ENCODE peak calls at places on chromosomes 2 and 18, in five cellular contexts. B, E, K, H and N are unnamed samples.
A peak's percentile ranks its signal among the peaks of the same experiment; 100 is the strongest.

GRCh38 chr2:216294305-216294704 is 78.0 kb downstream of the MARCHF4 start:
- DNase-seq in K (no peak), B (no peak), H (no peak), E (no peak), N (no peak)

GRCh38 chr2:234454433-234454832 is 42.4 kb downstream of the ARL4C start:
- DNase-seq in K (no peak), E (no peak), B (no peak), H (no peak), N (no peak)

GRCh38 chr2:54680397-54681032 is 42.9 kb upstream of the EML6 start:
- DNase-seq in K (no peak), B (peak; percentile 77), H (no peak), E (no peak), N (no peak)

GRCh38 chr2:67771380-67771779 is 291.4 kb downstream of the C1D start:
- DNase-seq in B (no peak), E (no peak), K (no peak), H (no peak), N (no peak)

GRCh38 chr2:4895376-4895775 is 796.8 kb upstream of the SOX11 start:
- DNase-seq in E (no peak), H (no peak), B (no peak), K (no peak), N (no peak)

GRCh38 chr2:133566967-133567645 is 1.2 kb downstream of the NCKAP5 start:
- DNase-seq in H (no peak), K (no peak), B (no peak), E (no peak), N (no peak)

GRCh38 chr18:28584726-28585125 is 407.8 kb upstream of the CDH2 start:
- DNase-seq in E (peak; percentile 18), B (no peak), H (no peak), K (no peak), N (no peak)

GRCh38 chr2:197838036-197838435 is 33.6 kb downstream of the PLCL1 start:
- DNase-seq in K (no peak), B (peak; percentile 30), E (no peak), H (no peak), N (no peak)

GRCh38 chr2:189553689-189554088 is 26.9 kb downstream of the SLC40A1 start:
- DNase-seq in E (no peak), H (peak; percentile 72), K (no peak), B (no peak), N (no peak)

GRCh38 chr2:88006912-88007439 is 9.4 kb downstream of the RNU2-63P start:
- DNase-seq in E (no peak), H (no peak), B (no peak), K (no peak), N (no peak)

GRCh38 chr2:128622916-128623620 is 304.4 kb upstream of the HS6ST1 start:
- DNase-seq in K (no peak), H (no peak), B (no peak), E (no peak), N (no peak)

GRCh38 chr18:8480506-8481328 is 128.5 kb upstream of the RAB12 start:
- DNase-seq in H (peak; percentile 38), B (no peak), K (no peak), E (peak; percentile 24), N (peak; percentile 36)

GRCh38 chr2:109229094-109229675 is 100.2 kb downstream of the SH3RF3 start:
- DNase-seq in H (no peak), B (no peak), K (no peak), E (no peak), N (no peak)

GRCh38 chr18:10465157-10465990 is 10.9 kb downstream of the APCDD1 start:
- DNase-seq in K (no peak), E (no peak), H (no peak), B (no peak), N (no peak)

GRCh38 chr2:176827269-176827668 is 385.3 kb upstream of the HNRNPA3 start:
- DNase-seq in E (no peak), B (peak; percentile 7), H (no peak), K (no peak), N (no peak)

GRCh38 chr2:202084265-202084664 is 11.2 kb downstream of the KIAA2012 start:
- DNase-seq in H (no peak), K (no peak), E (no peak), B (no peak), N (no peak)

GRCh38 chr2:216538538-216538937 is 39.9 kb downstream of the RPL37A start:
- DNase-seq in H (no peak), K (no peak), E (no peak), B (no peak), N (no peak)

GRCh38 chr2:119028327-119029174 is 86.6 kb downstream of the MARCO start:
- DNase-seq in K (peak; percentile 52), B (no peak), H (peak; percentile 45), E (peak; percentile 48), N (peak; percentile 39)

GRCh38 chr2:66845307-66845706 is 410.4 kb downstream of the MEIS1 start:
- DNase-seq in E (no peak), K (no peak), B (no peak), H (no peak), N (no peak)

GRCh38 chr18:45521151-45521550 is 94.1 kb upstream of the SLC14A2 start:
- DNase-seq in H (no peak), K (no peak), E (no peak), B (no peak), N (no peak)

GRCh38 chr2:62409442-62409841 is 96.6 kb downstream of the TMEM17 start:
- DNase-seq in H (no peak), B (no peak), K (no peak), E (no peak), N (no peak)

GRCh38 chr2:85710687-85711577 is 16.8 kb downstream of the GNLY start:
- DNase-seq in E (no peak), K (no peak), H (no peak), B (no peak), N (no peak)
- TF ChIP-seq REST in E (no peak), K (no peak), H (no peak), B (no peak), N (no peak)

DNA sequence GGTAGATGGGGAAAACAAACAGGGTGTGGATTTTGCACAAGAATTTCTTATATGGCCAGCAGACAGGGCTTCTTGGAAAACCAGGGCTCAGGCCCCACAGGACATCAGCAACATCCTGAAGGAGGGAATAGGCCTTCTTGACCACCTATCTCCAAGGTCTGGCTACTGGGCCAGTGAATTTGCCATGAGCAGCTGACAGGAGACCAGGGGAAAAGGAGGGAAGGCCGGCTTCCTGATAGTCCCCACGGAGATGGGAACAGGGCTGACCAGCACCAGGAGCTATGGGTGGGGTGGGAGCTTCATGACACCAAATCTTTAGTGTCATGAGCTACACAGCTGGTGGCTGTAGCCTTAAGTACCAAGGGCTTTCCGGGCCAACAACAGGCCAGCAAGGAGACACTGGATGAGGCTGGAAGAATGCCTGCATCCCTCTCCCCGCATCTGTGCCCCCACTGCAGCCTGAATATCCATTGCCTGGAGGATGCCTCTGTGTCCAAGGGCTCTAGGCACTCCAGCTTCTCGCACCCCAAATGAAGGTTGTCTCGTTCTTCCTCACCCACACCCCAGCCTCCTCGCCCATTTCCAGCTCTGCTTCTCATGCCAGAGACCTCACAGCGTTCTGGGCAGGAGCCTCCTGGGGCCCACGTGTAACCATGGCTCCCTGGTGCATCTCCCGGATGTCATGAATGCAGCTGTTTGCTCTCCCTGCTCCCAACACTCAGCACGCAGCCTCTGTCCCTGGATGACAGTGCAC is 74.8 kb downstream of the EMX1 start:
- DNase-seq in B (no peak), K (no peak), H (no peak), E (no peak), N (no peak)
- TF ChIP-seq POLR2A in B (no peak), K (no peak), H (no peak), E (no peak), N (no peak)

DNA sequence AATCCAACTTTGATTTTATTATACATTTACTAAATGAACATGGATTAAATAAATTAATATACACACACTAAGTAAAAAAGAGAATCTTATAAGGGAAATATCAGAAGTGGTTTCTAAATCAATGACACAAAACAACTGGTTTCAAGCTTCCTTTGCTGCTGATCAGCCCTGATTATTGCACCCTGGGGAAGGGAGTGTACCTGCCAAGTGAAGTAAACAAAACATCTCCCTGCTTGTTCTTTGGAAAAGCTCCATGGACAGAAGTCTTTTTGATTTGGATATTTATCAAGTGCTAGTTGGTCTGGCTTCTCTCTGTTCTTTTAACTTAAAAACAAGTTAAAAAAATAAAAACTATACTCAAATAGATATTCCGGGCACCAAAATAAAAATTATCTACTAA is 190.1 kb downstream of the PDE11A start:
- DNase-seq in H (no peak), E (no peak), K (no peak), B (no peak), N (no peak)
- TF ChIP-seq REST in H (no peak), E (no peak), K (no peak), B (no peak), N (no peak)

GRCh38 chr2:100563407-100564247 is 834 bp downstream of the PDCL3 start:
- DNase-seq in K (peak; percentile 49), H (no peak), B (no peak), E (no peak), N (no peak)
- TF ChIP-seq POLR2A in K (peak; percentile 15), H (no peak), B (no peak), E (no peak), N (no peak)

GRCh38 chr2:186841940-186842339 is 7.0 kb downstream of the ZSWIM2 start:
- DNase-seq in K (no peak), E (no peak), H (no peak), B (no peak), N (no peak)
- TF ChIP-seq REST in K (no peak), E (no peak), H (no peak), B (no peak), N (no peak)

DNA sequence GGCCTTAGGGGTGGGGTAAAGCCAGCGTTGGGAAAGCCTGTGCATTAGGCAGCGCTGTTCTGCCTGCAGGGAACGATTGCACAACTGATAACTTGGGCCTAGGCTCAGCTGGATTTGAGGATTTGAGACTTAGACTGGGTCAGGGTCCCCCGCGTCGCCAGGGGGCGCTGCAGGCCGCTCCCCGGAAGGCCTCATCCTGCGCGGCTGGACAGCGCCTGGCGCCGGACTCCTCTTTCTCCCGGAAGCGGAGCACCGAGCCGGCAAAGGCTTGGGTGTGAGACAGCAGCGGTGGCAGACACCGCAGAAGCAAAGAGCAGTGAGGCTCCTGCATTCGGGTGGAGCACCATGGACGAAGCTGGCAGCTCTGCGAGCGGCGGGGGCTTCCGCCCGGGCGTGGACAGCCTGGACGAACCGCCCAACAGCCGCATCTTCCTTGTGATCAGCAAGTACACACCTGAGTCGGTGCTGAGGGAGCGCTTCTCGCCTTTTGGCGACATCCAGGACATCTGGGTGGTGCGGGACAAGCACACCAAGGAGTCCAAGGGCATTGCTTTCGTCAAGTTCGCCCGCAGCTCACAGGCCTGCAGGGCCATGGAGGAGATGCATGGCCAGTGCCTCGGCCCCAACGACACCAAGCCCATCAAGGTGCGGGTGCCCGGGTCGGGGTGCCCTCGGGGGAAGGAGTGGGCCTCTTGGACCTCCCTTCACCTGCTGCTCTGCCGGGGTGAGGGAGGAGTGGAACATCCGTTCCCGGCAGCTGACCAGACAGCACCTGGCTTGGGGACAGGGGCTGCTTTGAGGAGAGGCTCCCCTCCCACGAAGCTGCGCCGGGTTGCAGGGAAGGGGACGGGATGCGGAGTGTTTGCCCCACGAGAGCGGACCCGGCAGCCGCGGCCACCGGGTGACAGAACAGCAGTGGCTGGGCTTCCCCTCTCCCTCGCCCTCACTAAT is at the start of gene RBM45:
- DNase-seq in H (peak; percentile 92), E (peak; percentile 87), B (peak; percentile 60), K (peak; percentile 95), N (peak; percentile 94)
- TF ChIP-seq POLR2A in H (peak; percentile 97), E (peak; percentile 79), B (peak; percentile 96), K (peak; percentile 93), N (peak; percentile 94)

GRCh38 chr18:2147424-2147823 is 423.9 kb downstream of the METTL4 start:
- DNase-seq in K (no peak), H (no peak), B (no peak), E (no peak), N (no peak)
- TF ChIP-seq REST in K (no peak), H (no peak), B (no peak), E (no peak), N (no peak)